ENCODE peak calls at places on chromosomes 5 and 9, in six cellular contexts. One of them, this sample, is unnamed.

GRCh38 chr9:19358691-19359090 is 21.3 kb downstream of the RPS6 start:
- DNase-seq in stimulated activated CD4-positive, alpha-beta T cell treated with anti-CD3 and anti-CD28 coated beads, TNF-alpha, amount 100 ng/mL, for 48 hours: no peak
- DNase-seq in ovary: no peak
- DNase-seq in amniotic stem cell: no peak
- DNase-seq in globus pallidus: no peak
- DNase-seq in NCI-H1930: no peak
- DNase-seq in this sample: no peak

GRCh38 chr9:75588808-75589207 is 301.7 kb upstream of the PCSK5 start:
- DNase-seq in NCI-H1930: no peak
- DNase-seq in amniotic stem cell: no peak
- DNase-seq in ovary: no peak
- DNase-seq in stimulated activated CD4-positive, alpha-beta T cell treated with anti-CD3 and anti-CD28 coated beads, TNF-alpha, amount 100 ng/mL, for 48 hours: peak
- DNase-seq in globus pallidus: no peak
- DNase-seq in this sample: no peak

GRCh38 chr9:29393064-29393463 is 1819.8 kb upstream of the C9orf72 start:
- DNase-seq in amniotic stem cell: no peak
- DNase-seq in globus pallidus: no peak
- DNase-seq in NCI-H1930: no peak
- DNase-seq in ovary: no peak
- DNase-seq in stimulated activated CD4-positive, alpha-beta T cell treated with anti-CD3 and anti-CD28 coated beads, TNF-alpha, amount 100 ng/mL, for 48 hours: no peak
- DNase-seq in this sample: no peak

GRCh38 chr9:115104908-115105307 is 13.0 kb downstream of the TNC start:
- DNase-seq in ovary: no peak
- DNase-seq in globus pallidus: no peak
- DNase-seq in NCI-H1930: no peak
- DNase-seq in amniotic stem cell: peak
- DNase-seq in stimulated activated CD4-positive, alpha-beta T cell treated with anti-CD3 and anti-CD28 coated beads, TNF-alpha, amount 100 ng/mL, for 48 hours: no peak
- DNase-seq in this sample: no peak

GRCh38 chr9:129102791-129103594 is 7.6 kb downstream of the CRAT start:
- DNase-seq in amniotic stem cell: peak
- DNase-seq in stimulated activated CD4-positive, alpha-beta T cell treated with anti-CD3 and anti-CD28 coated beads, TNF-alpha, amount 100 ng/mL, for 48 hours: no peak
- DNase-seq in ovary: peak
- DNase-seq in NCI-H1930: no peak
- DNase-seq in globus pallidus: no peak
- DNase-seq in this sample: peak

GRCh38 chr5:84059672-84060071 is 325.0 kb downstream of the EDIL3 start:
- DNase-seq in globus pallidus: no peak
- DNase-seq in NCI-H1930: no peak
- DNase-seq in stimulated activated CD4-positive, alpha-beta T cell treated with anti-CD3 and anti-CD28 coated beads, TNF-alpha, amount 100 ng/mL, for 48 hours: no peak
- DNase-seq in ovary: no peak
- DNase-seq in amniotic stem cell: no peak
- DNase-seq in this sample: no peak

GRCh38 chr5:172753101-172753500 is 17.9 kb downstream of the DUSP1 start:
- DNase-seq in stimulated activated CD4-positive, alpha-beta T cell treated with anti-CD3 and anti-CD28 coated beads, TNF-alpha, amount 100 ng/mL, for 48 hours: no peak
- DNase-seq in NCI-H1930: no peak
- DNase-seq in amniotic stem cell: no peak
- DNase-seq in globus pallidus: no peak
- DNase-seq in ovary: no peak
- DNase-seq in this sample: no peak

GRCh38 chr9:69936427-69936826 is 107.2 kb upstream of the MAMDC2 start:
- DNase-seq in NCI-H1930: no peak
- DNase-seq in stimulated activated CD4-positive, alpha-beta T cell treated with anti-CD3 and anti-CD28 coated beads, TNF-alpha, amount 100 ng/mL, for 48 hours: no peak
- DNase-seq in globus pallidus: no peak
- DNase-seq in amniotic stem cell: no peak
- DNase-seq in ovary: no peak
- DNase-seq in this sample: no peak

GRCh38 chr5:386432-387341 is 56.3 kb upstream of the EXOC3 start:
- DNase-seq in stimulated activated CD4-positive, alpha-beta T cell treated with anti-CD3 and anti-CD28 coated beads, TNF-alpha, amount 100 ng/mL, for 48 hours: no peak
- DNase-seq in NCI-H1930: no peak
- DNase-seq in ovary: no peak
- DNase-seq in globus pallidus: no peak
- DNase-seq in amniotic stem cell: no peak
- DNase-seq in this sample: peak

GRCh38 chr9:18233776-18234445 is 240.0 kb upstream of the ADAMTSL1 start:
- DNase-seq in NCI-H1930: no peak
- DNase-seq in globus pallidus: no peak
- DNase-seq in stimulated activated CD4-positive, alpha-beta T cell treated with anti-CD3 and anti-CD28 coated beads, TNF-alpha, amount 100 ng/mL, for 48 hours: no peak
- DNase-seq in amniotic stem cell: no peak
- DNase-seq in ovary: no peak
- DNase-seq in this sample: no peak